ENCODE peak calls at places on chromosomes 6 and 20, in eight cellular contexts. J is astrocyte of the cerebellum, U is neuronal stem cell, Z is aorta, W is mesendoderm, G is A549, C is heart right ventricle, A is endothelial cell of umbilical vein. R is an unnamed sample.

GRCh38 chr6:29926081-29926794 is 16.1 kb upstream of the HLA-A start:
- DNase-seq in J (no peak), U (no peak), Z (no peak), W (no peak), G (no peak), C (no peak), A (no peak), R (no peak)

GRCh38 chr6:43267619-43268347 is 24.5 kb downstream of the TTBK1 start:
- DNase-seq in J (no peak), U (no peak), Z (no peak), W (peak), G (no peak), C (no peak), A (no peak), R (no peak)

GRCh38 chr6:144647406-144647964 is 362.4 kb downstream of the UTRN start:
- DNase-seq in J (no peak), U (no peak), Z (no peak), W (peak), G (no peak), C (no peak), A (no peak), R (no peak)

GRCh38 chr6:111201764-111202163 is 114.5 kb downstream of the SLC16A10 start:
- DNase-seq in J (no peak), U (no peak), Z (no peak), W (no peak), G (no peak), C (no peak), A (no peak), R (no peak)

GRCh38 chr6:75347797-75348610 is 63.4 kb upstream of the TMEM30A start:
- DNase-seq in J (no peak), U (no peak), Z (no peak), W (no peak), G (no peak), C (no peak), A (no peak), R (no peak)

GRCh38 chr6:134619789-134620188 is 301.9 kb upstream of the SGK1 start:
- DNase-seq in J (peak), U (no peak), Z (no peak), W (no peak), G (no peak), C (no peak), A (no peak), R (no peak)

GRCh38 chr6:12653396-12653910 is 63.1 kb upstream of the PHACTR1 start:
- DNase-seq in J (no peak), U (no peak), Z (no peak), W (no peak), G (no peak), C (no peak), A (no peak), R (no peak)

GRCh38 chr6:54493138-54493537 is 184.9 kb downstream of the TINAG start:
- DNase-seq in J (peak), U (no peak), Z (no peak), W (peak), G (peak), C (no peak), A (peak), R (no peak)

GRCh38 chr6:109772961-109773431 is 81.9 kb downstream of the FIG4 start:
- DNase-seq in J (no peak), U (no peak), Z (no peak), W (no peak), G (no peak), C (peak), A (no peak), R (no peak)

GRCh38 chr6:26312501-26313390 is 52.3 kb upstream of the BTN3A2 start:
- DNase-seq in J (no peak), U (peak), Z (peak), W (peak), G (peak), C (peak), A (peak), R (no peak)

GRCh38 chr6:134093007-134093573 is 40.7 kb upstream of the SLC2A12 start:
- DNase-seq in J (no peak), U (no peak), Z (no peak), W (no peak), G (no peak), C (no peak), A (no peak), R (peak)

GRCh38 chr6:138805431-138805830 is 9.5 kb downstream of the ECT2L start:
- DNase-seq in J (no peak), U (no peak), Z (no peak), W (no peak), G (no peak), C (no peak), A (no peak), R (no peak)

GRCh38 chr6:139372326-139373153 is 1.9 kb downstream of the CITED2 start:
- DNase-seq in J (no peak), U (no peak), Z (no peak), W (no peak), G (no peak), C (no peak), A (peak), R (no peak)

GRCh38 chr20:1328680-1329330 is at the start of gene SDCBP2:
- DNase-seq in J (no peak), U (no peak), Z (no peak), W (no peak), G (no peak), C (no peak), A (no peak), R (peak)

GRCh38 chr6:89360415-89360999 is 8.0 kb upstream of the UBE2J1 start:
- DNase-seq in J (peak), U (no peak), Z (no peak), W (no peak), G (no peak), C (no peak), A (no peak), R (no peak)

GRCh38 chr6:97240222-97240621 is 42.8 kb downstream of the MMS22L start:
- DNase-seq in J (peak), U (no peak), Z (no peak), W (no peak), G (peak), C (no peak), A (peak), R (no peak)

GRCh38 chr6:63806573-63806913 is 170.9 kb downstream of the PHF3 start:
- DNase-seq in J (no peak), U (no peak), Z (no peak), W (no peak), G (no peak), C (no peak), A (no peak), R (no peak)
- H3K4me3 ChIP-seq in J (no peak), U (no peak), Z (no peak), W (no peak), G (no peak), C (no peak), A (peak), R (no peak)

GRCh38 chr20:3072530-3073250 is 1.3 kb downstream of the OXT start:
- DNase-seq in J (no peak), U (no peak), Z (peak), W (no peak), G (no peak), C (no peak), A (no peak), R (no peak)

GRCh38 chr20:3068986-3069900 is 2.2 kb upstream of the OXT start:
- DNase-seq in J (no peak), U (no peak), Z (peak), W (no peak), G (peak), C (no peak), A (no peak), R (no peak)

GRCh38 chr20:3071610-3072529 is at the start of gene OXT:
- DNase-seq in J (no peak), U (no peak), Z (peak), W (peak), G (no peak), C (peak), A (peak), R (no peak)

GRCh38 chr20:3068075-3068474 is 3.3 kb upstream of the OXT start:
- DNase-seq in J (no peak), U (no peak), Z (peak), W (no peak), G (no peak), C (no peak), A (no peak), R (no peak)

GRCh38 chr20:3071266-3071609 is 182 bp upstream of the OXT start:
- DNase-seq in J (no peak), U (no peak), Z (no peak), W (no peak), G (no peak), C (no peak), A (no peak), R (no peak)
- H3K4me3 ChIP-seq in J (no peak), U (no peak), Z (no peak), W (no peak), G (no peak), C (no peak), A (no peak), R (peak)

DNA sequence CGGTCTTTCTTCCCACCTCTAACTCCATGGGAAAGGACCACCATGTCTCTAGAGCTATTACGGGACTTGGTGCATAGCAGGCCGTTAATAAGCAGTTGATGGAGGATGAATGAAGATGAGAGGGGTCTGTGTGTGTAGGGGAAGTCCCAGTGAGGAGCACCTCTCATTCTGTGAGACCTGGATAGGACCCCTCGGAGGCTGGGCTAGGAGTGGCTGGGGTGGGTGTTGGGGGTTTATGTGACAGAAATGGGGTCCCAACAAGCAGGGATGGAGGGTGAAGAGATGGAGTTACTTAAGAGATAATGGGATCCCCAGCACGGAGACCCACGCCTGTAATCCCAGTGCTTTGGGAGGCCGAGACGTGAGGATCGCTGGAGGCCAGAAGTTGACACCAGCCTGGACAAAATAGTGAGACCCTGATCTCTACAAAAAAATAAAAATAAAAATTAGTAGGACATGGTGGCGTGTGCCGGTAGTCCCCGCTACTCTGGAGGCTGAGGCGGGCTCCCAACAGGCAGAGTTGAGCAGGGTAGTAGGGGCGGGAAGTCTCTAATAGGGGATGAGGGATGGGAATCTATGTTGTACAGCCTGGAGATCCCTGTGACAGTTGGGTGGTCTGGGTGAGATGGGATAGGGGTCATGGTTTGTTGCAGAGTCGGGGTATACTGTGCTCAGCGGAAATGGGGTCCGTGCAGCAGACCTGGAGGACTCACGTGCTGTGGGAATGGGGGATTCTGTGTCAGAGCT is 677 bp upstream of the ZNF341 start:
- DNase-seq in J (no peak), U (no peak), Z (no peak), W (no peak), G (no peak), C (no peak), A (no peak), R (no peak)
- H3K4me3 ChIP-seq in J (peak), U (peak), Z (peak), W (no peak), G (peak), C (peak), A (peak), R (peak)

GRCh38 chr6:6407061-6407723 is 86.7 kb upstream of the F13A1 start:
- DNase-seq in J (no peak), U (no peak), Z (no peak), W (no peak), G (no peak), C (no peak), A (no peak), R (no peak)
- H3K4me3 ChIP-seq in J (no peak), U (no peak), Z (no peak), W (no peak), G (no peak), C (no peak), A (no peak), R (no peak)

GRCh38 chr20:13672657-13673056 is 33.9 kb upstream of the TASP1 start:
- DNase-seq in J (no peak), U (no peak), Z (no peak), W (no peak), G (no peak), C (no peak), A (no peak), R (no peak)

GRCh38 chr20:13665709-13666108 is 27.0 kb upstream of the TASP1 start:
- DNase-seq in J (no peak), U (no peak), Z (no peak), W (no peak), G (no peak), C (no peak), A (no peak), R (no peak)

GRCh38 chr20:13671500-13672288 is 33.0 kb upstream of the TASP1 start:
- DNase-seq in J (peak), U (no peak), Z (no peak), W (no peak), G (no peak), C (no peak), A (no peak), R (no peak)

DNA sequence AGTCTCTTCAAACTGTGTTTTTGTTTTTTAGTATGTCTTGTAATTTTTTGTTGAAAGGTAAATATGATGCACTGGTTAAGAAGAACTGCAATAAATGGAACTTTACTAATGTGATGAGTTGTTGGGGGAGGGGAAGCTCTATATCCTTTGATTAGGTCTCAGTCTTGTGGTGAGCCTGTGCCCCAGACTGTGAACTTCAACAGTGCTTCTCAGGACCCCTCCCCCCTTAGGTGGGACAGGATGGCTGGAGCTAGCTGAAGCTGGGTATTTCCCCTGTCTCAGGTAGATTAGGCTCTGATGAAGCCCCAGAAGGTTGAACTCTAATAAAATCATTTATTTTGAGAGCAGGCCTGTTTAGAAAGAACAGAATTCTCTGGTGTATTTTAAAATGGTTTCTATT is 31.4 kb upstream of the TASP1 start:
- DNase-seq in J (no peak), U (no peak), Z (no peak), W (peak), G (no peak), C (no peak), A (no peak), R (no peak)
- H3K4me3 ChIP-seq in J (no peak), U (no peak), Z (no peak), W (no peak), G (no peak), C (no peak), A (no peak), R (no peak)

GRCh38 chr20:56412949-56413348 is 889 bp downstream of the CASS4 start:
- DNase-seq in J (no peak), U (no peak), Z (no peak), W (no peak), G (no peak), C (no peak), A (no peak), R (no peak)

GRCh38 chr20:56414842-56415765 is 3.0 kb downstream of the CASS4 start:
- DNase-seq in J (no peak), U (no peak), Z (no peak), W (no peak), G (no peak), C (no peak), A (no peak), R (no peak)

GRCh38 chr20:56409946-56410345 is 2.1 kb upstream of the CASS4 start:
- DNase-seq in J (no peak), U (no peak), Z (no peak), W (no peak), G (no peak), C (no peak), A (no peak), R (no peak)

GRCh38 chr20:56411759-56412472 is at the start of gene CASS4:
- DNase-seq in J (peak), U (no peak), Z (no peak), W (no peak), G (no peak), C (no peak), A (peak), R (no peak)

GRCh38 chr20:56412473-56412790 is 372 bp downstream of the CASS4 start:
- DNase-seq in J (no peak), U (no peak), Z (no peak), W (no peak), G (no peak), C (no peak), A (no peak), R (no peak)
- H3K4me3 ChIP-seq in J (no peak), U (no peak), Z (no peak), W (no peak), G (no peak), C (no peak), A (no peak), R (peak)

GRCh38 chr20:53873249-53873642 is 197.1 kb downstream of the BCAS1 start:
- DNase-seq in J (no peak), U (no peak), Z (no peak), W (no peak), G (no peak), C (no peak), A (no peak), R (no peak)

GRCh38 chr20:53871541-53871940 is 198.9 kb downstream of the BCAS1 start:
- DNase-seq in J (no peak), U (no peak), Z (no peak), W (no peak), G (no peak), C (no peak), A (no peak), R (no peak)

GRCh38 chr20:53874104-53874503 is 196.3 kb downstream of the BCAS1 start:
- DNase-seq in J (no peak), U (no peak), Z (no peak), W (no peak), G (no peak), C (no peak), A (no peak), R (no peak)

GRCh38 chr20:53872081-53872541 is 198.3 kb downstream of the BCAS1 start:
- DNase-seq in J (no peak), U (no peak), Z (no peak), W (no peak), G (no peak), C (no peak), A (peak), R (no peak)

GRCh38 chr20:53872561-53873248 is 197.7 kb downstream of the BCAS1 start:
- DNase-seq in J (no peak), U (no peak), Z (no peak), W (no peak), G (no peak), C (no peak), A (no peak), R (no peak)
- H3K4me3 ChIP-seq in J (no peak), U (no peak), Z (no peak), W (no peak), G (no peak), C (no peak), A (no peak), R (no peak)